ENCODE peak calls at places on chromosomes 5 and 9, in nine cellular contexts. G, I, M, H, D, J, C, X and N are unnamed samples.

GRCh38 chr5:59221769-59222168 is 638.9 kb downstream of the RAB3C start:
- DNase-seq in H (no peak), X (no peak), D (no peak), M (no peak), J (no peak), C (no peak), I (no peak), G (no peak), N (no peak)

GRCh38 chr5:166926098-166926497 is 1365.3 kb upstream of the WWC1 start:
- DNase-seq in I (no peak), X (no peak), H (no peak), J (no peak), C (no peak), M (no peak), G (no peak), D (no peak), N (no peak)

GRCh38 chr9:114611516-114612271 is 603 bp downstream of the TMEM268 start:
- DNase-seq in H (no peak), X (peak; percentile 77), J (no peak), G (peak; percentile 55), I (peak; percentile 78), M (peak; percentile 36), D (peak; percentile 70), C (peak; percentile 87), N (no peak)

GRCh38 chr5:74903165-74903787 is 37.1 kb upstream of the FAM169A start:
- DNase-seq in G (peak; percentile 71), J (no peak), D (peak; percentile 91), I (peak; percentile 35), X (peak; percentile 3), M (peak; percentile 51), H (no peak), C (no peak), N (no peak)

GRCh38 chr5:91206734-91207133 is 176.4 kb downstream of the ARRDC3 start:
- DNase-seq in M (no peak), X (peak; percentile 66), C (no peak), H (no peak), G (no peak), D (no peak), I (no peak), J (no peak), N (no peak)

GRCh38 chr9:17905356-17906203 is 326.7 kb downstream of the SH3GL2 start:
- DNase-seq in M (no peak), X (no peak), H (no peak), J (no peak), D (no peak), C (no peak), G (no peak), I (no peak), N (no peak)

GRCh38 chr9:38067892-38068615 is 973 bp downstream of the SHB start:
- DNase-seq in D (no peak), I (peak; percentile 38), M (no peak), J (no peak), G (no peak), X (no peak), H (no peak), C (peak; percentile 67), N (no peak)

GRCh38 chr5:148844433-148845279 is 18.2 kb downstream of the ADRB2 start:
- DNase-seq in C (no peak), I (no peak), D (no peak), H (no peak), J (no peak), M (no peak), G (no peak), X (no peak), N (peak; percentile 69)

GRCh38 chr9:14056235-14056930 is 257.6 kb downstream of the NFIB start:
- DNase-seq in D (no peak), X (peak; percentile 72), C (no peak), I (peak; percentile 7), H (no peak), M (no peak), J (no peak), G (no peak), N (no peak)

GRCh38 chr9:88076286-88077070 is 61.8 kb downstream of the SPATA31C2 start:
- DNase-seq in X (peak; percentile 74), H (no peak), J (no peak), D (peak; percentile 95), G (peak; percentile 96), M (peak; percentile 42), I (peak; percentile 47), C (peak; percentile 88), N (peak; percentile 34)
- TF ChIP-seq CTCF in X (no peak), H (peak; percentile 34), J (peak; percentile 22), D (peak; percentile 17), G (no peak), M (peak; percentile 10), I (no peak), C (peak; percentile 12), N (no peak)

DNA sequence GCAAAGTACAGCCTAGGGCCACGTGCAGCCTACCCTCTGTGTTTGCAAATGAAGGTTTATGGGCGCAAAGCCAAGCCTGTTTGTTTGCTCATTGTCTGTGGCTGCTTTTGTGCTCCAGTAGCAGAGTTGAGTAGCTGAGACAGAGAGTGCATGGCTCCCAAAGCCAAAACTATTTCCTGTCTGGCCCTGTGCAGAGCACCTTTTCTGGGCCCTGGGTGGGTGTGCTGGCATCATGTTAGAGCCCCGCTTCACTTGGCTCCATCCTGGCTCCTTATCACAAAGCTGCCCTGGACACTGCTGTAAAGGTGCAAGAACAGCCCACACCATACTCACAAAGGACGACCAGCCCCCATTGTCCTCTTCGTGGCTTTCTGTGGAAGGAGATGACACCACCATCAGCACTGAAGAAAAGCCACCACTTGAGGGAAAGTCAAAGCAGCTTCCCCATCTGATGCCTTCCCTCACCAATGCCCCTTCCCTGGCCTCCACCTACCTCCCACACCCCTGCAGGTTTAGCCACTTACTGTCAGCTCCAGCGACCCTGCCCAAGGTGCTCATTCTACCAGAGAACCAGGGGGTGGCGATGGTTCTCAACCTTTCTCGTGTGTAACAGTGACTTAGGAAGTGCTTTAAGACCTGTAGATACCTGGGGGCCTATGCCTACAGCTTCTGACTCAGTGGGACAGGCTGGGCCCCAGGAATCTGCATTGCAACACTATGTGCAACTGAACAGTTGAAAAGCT is 23.4 kb downstream of the LCP2 start:
- DNase-seq in C (peak; percentile 61), D (peak; percentile 23), G (peak; percentile 51), M (no peak), H (no peak), X (peak; percentile 33), J (no peak), I (peak; percentile 67), N (no peak)
- TF ChIP-seq CTCF in C (no peak), D (no peak), G (no peak), M (peak; percentile 48), H (no peak), X (peak; percentile 32), J (no peak), I (peak; percentile 36), N (peak; percentile 23)

GRCh38 chr9:128828267-128828666 is 1.3 kb downstream of the SPOUT1 start:
- DNase-seq in C (no peak), X (no peak), H (no peak), G (no peak), J (no peak), D (no peak), I (no peak), M (no peak), N (no peak)
- TF ChIP-seq CTCF in C (no peak), X (no peak), H (no peak), G (no peak), J (no peak), D (no peak), I (no peak), M (no peak), N (no peak)

DNA sequence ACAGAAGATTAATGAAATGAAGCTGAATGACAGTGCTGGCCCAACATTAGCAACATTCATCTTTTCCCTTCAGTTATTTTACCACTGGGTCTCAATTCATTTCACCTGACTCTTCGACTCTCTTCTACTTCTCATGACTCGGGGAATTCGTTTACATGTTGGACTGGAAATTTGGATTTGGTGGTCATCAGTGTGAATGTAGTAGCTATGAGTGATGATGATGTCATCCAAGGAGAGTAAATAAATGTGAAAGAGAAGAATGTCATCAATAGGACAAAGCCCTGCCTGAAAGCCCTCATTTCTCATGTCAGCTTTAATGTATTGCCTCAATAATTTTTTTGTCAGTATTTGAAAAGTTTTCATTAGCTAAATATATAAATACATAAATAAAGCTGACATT is 21.9 kb upstream of the CFAP95 start:
- DNase-seq in D (no peak), I (no peak), M (no peak), X (no peak), C (no peak), H (no peak), G (no peak), J (no peak), N (no peak)
- TF ChIP-seq CTCF in D (no peak), I (no peak), M (no peak), X (no peak), C (no peak), H (no peak), G (no peak), J (no peak), N (no peak)

GRCh38 chr5:169085656-169086055 is 215.3 kb downstream of the SLIT3 start:
- DNase-seq in I (no peak), G (no peak), M (no peak), D (peak; percentile 26), H (no peak), X (no peak), J (no peak), C (no peak), N (no peak)

GRCh38 chr5:169091396-169091980 is 209.5 kb downstream of the SLIT3 start:
- DNase-seq in G (no peak), I (no peak), C (no peak), J (no peak), D (no peak), M (no peak), H (no peak), X (no peak), N (no peak)

GRCh38 chr5:169084775-169085566 is 216.0 kb downstream of the SLIT3 start:
- DNase-seq in H (no peak), M (no peak), C (no peak), J (no peak), I (no peak), X (no peak), G (no peak), D (no peak), N (no peak)

GRCh38 chr5:169088032-169088726 is 212.8 kb downstream of the SLIT3 start:
- DNase-seq in D (no peak), H (no peak), X (no peak), M (no peak), C (no peak), G (no peak), J (no peak), I (no peak), N (no peak)

DNA sequence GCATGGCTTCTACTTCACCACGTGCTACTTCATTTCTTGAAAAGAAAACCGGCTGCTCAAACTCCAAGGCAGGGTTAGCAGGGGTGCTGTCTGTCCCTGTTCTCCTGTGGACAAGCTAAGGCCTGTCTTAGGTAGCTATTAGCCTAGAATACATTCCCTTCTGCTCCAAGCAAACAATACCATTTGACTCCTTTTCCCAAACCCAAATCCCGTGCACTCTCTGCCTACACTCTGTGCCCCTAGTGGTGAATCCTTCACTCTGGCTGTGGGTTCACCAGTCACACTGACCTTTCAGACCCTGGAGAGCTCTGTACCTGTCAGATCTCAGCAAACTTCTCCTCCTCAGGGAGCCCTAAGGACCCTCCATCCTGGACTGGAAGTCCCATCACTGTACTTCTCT is 211.6 kb downstream of the SLIT3 start:
- DNase-seq in J (no peak), I (no peak), M (no peak), C (no peak), D (peak; percentile 15), G (no peak), H (no peak), X (no peak), N (no peak)
- TF ChIP-seq CTCF in J (no peak), I (peak; percentile 16), M (peak; percentile 13), C (no peak), D (no peak), G (no peak), H (no peak), X (no peak), N (no peak)